ENCODE peak calls at places on chromosomes 1 and 21, in seven cellular contexts. R is A673; E is stimulated activated CD4-positive, alpha-beta T cell treated with anti-CD3 and anti-CD28 coated beads, Interleukin-2, amount 100 ng/mL, for 48 hours; P is substantia nigra; N is HS-5; S is AG08395; J is GM06990. Q is an unnamed sample.

GRCh38 chr1:162151900-162152829 is 82.7 kb downstream of the NOS1AP start:
- DNase-seq in R (no peak), E (no peak), P (no peak), N (no peak), S (no peak), J (peak), Q (no peak)

GRCh38 chr1:240136402-240136801 is 44.7 kb downstream of the FMN2 start:
- DNase-seq in R (no peak), E (no peak), P (no peak), N (no peak), S (peak), J (no peak), Q (no peak)

GRCh38 chr21:45244799-45245340 is 42.8 kb downstream of the POFUT2 start:
- DNase-seq in R (no peak), E (no peak), P (no peak), N (no peak), S (no peak), J (no peak), Q (no peak)

GRCh38 chr1:61950418-61950817 is 208.1 kb downstream of the PATJ start:
- DNase-seq in R (peak), E (no peak), P (no peak), N (no peak), S (no peak), J (no peak), Q (no peak)

GRCh38 chr1:203049576-203050180 is 23.4 kb downstream of the PPFIA4 start:
- DNase-seq in R (no peak), E (no peak), P (no peak), N (no peak), S (no peak), J (no peak), Q (no peak)

GRCh38 chr1:204453141-204453772 is 41.3 kb downstream of the PIK3C2B start:
- DNase-seq in R (peak), E (peak), P (no peak), N (no peak), S (no peak), J (peak), Q (peak)

GRCh38 chr1:8603220-8603616 is 214.2 kb downstream of the RERE start:
- DNase-seq in R (peak), E (no peak), P (no peak), N (no peak), S (peak), J (no peak), Q (no peak)

GRCh38 chr1:22808846-22809501 is 98.3 kb downstream of the EPHB2 start:
- DNase-seq in R (no peak), E (no peak), P (no peak), N (peak), S (peak), J (no peak), Q (no peak)

GRCh38 chr1:5810553-5811270 is 181.5 kb downstream of the NPHP4 start:
- DNase-seq in R (no peak), E (no peak), P (no peak), N (no peak), S (no peak), J (no peak), Q (no peak)

Q was measured in GM19239.